ENCODE peak calls at places on chromosomes 11 and 22, in five cellular contexts. M is brain microvascular endothelial cell, D is tibial nerve, H is HepG2, L is MM.1S. V is an unnamed sample.

GRCh38 chr22:38923463-38924196 is 33.8 kb upstream of the APOBEC3A start:
- DNase-seq in M (peak; percentile 36), D (peak; percentile 65), H (peak; percentile 88), L (no peak), V (no peak)

GRCh38 chr11:1148752-1149180 is 9.0 kb upstream of the MUC5AC start:
- DNase-seq in M (no peak), D (no peak), H (no peak), L (no peak), V (no peak)

GRCh38 chr11:74672956-74673895 is 58.0 kb downstream of the CHRDL2 start:
- DNase-seq in M (peak; percentile 99), D (no peak), H (no peak), L (no peak), V (no peak)

GRCh38 chr11:102577182-102577581 is 46.6 kb upstream of the MMP7 start:
- DNase-seq in M (no peak), D (no peak), H (no peak), L (no peak), V (peak; percentile 51)

GRCh38 chr11:12100886-12101285 is 9.5 kb upstream of the MICAL2 start:
- DNase-seq in M (no peak), D (peak; percentile 44), H (no peak), L (no peak), V (no peak)

GRCh38 chr22:27598792-27599191 is 202.8 kb downstream of the MN1 start:
- DNase-seq in M (no peak), D (no peak), H (no peak), L (no peak), V (no peak)

GRCh38 chr11:69642913-69643632 is 2.1 kb downstream of the CCND1 start:
- DNase-seq in M (peak; percentile 55), D (peak; percentile 57), H (peak; percentile 50), L (peak; percentile 83), V (peak; percentile 75)

GRCh38 chr11:2944953-2945756 is 15.9 kb upstream of the PHLDA2 start:
- DNase-seq in M (peak; percentile 93), D (peak; percentile 84), H (no peak), L (no peak), V (no peak)

GRCh38 chr22:25148149-25148691 is 51.4 kb upstream of the CRYBB3 start:
- DNase-seq in M (no peak), D (no peak), H (no peak), L (no peak), V (no peak)

GRCh38 chr11:70152244-70152643 is 50.9 kb upstream of the FADD start:
- DNase-seq in M (no peak), D (no peak), H (no peak), L (no peak), V (no peak)

GRCh38 chr22:43894122-43894521 is 2.3 kb upstream of the PNPLA5 start:
- DNase-seq in M (no peak), D (no peak), H (no peak), L (no peak), V (no peak)

GRCh38 chr22:41613456-41613855 is 7.4 kb downstream of the DESI1 start:
- DNase-seq in M (no peak), D (no peak), H (peak; percentile 41), L (no peak), V (no peak)

GRCh38 chr11:61345170-61345610 is 12.2 kb downstream of the TKFC start:
- DNase-seq in M (no peak), D (no peak), H (no peak), L (no peak), V (no peak)

GRCh38 chr11:125070699-125071254 is 7.7 kb downstream of the SLC37A2 start:
- DNase-seq in M (peak; percentile 19), D (peak; percentile 54), H (peak; percentile 81), L (peak; percentile 36), V (peak; percentile 55)

GRCh38 chr22:48700566-48701295 is 1126.9 kb downstream of the BRD1 start:
- DNase-seq in M (no peak), D (no peak), H (peak; percentile 88), L (no peak), V (no peak)

GRCh38 chr11:850777-851762 is 8.4 kb downstream of the TSPAN4 start:
- DNase-seq in M (no peak), D (no peak), H (no peak), L (no peak), V (no peak)

DNA sequence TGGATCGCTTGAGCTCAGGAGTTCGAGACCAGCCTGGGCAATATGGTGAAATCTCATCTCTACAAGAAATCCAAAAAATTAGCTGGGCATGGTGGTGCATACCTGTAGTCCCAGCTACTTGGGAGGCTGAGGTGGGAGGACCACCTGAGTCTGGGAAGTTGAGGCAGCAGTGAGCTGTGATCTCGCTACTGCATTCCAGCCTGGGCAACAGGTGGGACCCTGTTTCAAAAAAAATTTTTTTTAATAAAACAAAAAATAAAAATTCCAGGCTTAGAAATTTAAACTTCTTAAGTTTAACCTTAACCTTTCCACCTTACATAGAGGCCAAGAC is 21.2 kb downstream of the CLMP start:
- DNase-seq in M (no peak), D (no peak), H (no peak), L (no peak), V (no peak)
- H3K4me3 ChIP-seq in M (no peak overlapping the region), D (no peak overlapping the region), H (no peak overlapping the region), L (no peak overlapping the region), V (no peak overlapping the region)

GRCh38 chr11:131234146-131234680 is 136.2 kb upstream of the NTM start:
- DNase-seq in M (no peak), D (no peak), H (no peak), L (no peak), V (no peak)
- H3K27me3 ChIP-seq in M (no peaks in the 10 kb centered on the region), D (no peaks in the 10 kb centered on the region), H (peaks cover 20% of the 10 kb centered on the region), L (no peaks in the 10 kb centered on the region), V (no peaks in the 10 kb centered on the region)

GRCh38 chr22:30286813-30287625 is 2.3 kb downstream of the CASTOR1 start:
- DNase-seq in M (peak; percentile 45), D (peak; percentile 54), H (peak; percentile 45), L (peak; percentile 53), V (peak; percentile 79)
- TF ChIP-seq CTCF in M (peak; percentile 95), D (peak; percentile 95), H (peak; percentile 93), L (peak; percentile 90), V (peak; percentile 96)

DNA sequence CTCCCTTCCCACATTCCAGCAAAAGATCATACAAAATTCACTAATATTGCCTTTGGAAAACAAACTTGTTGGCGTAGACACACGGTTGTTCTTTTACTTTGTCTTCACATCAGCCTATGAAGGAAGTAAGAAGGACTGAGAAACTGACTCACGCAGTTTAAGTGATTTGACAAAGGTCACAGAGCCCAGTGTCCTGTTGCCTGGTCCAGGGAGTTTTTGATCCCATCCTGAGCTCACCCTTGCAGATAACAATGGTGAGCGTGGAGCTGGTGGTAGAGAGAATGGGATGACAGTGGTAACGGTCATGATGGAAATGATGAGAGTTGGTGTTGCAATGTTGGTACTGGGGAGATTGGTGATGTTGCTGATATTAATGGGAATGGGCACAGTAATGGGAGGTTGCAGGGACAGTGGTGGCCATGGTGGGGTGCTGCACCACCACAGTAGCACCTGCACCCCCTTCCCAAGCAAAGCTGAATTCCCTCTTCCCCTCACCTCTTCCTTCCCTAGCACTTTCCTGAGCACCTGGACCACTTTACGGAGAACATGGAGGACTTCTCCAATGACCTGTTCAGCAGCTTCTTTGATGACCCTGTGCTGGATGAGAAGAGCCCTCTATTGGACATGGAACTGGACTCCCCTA is 22.1 kb downstream of the CREB3L1 start:
- DNase-seq in M (no peak), D (no peak), H (no peak), L (no peak), V (no peak)
- H3K4me3 ChIP-seq in M (peak overlapping the region; percentile 20), D (no peak overlapping the region), H (no peak overlapping the region), L (no peak overlapping the region), V (no peak overlapping the region)